ENCODE peak calls at places on chromosomes 12 and 14, in six cellular contexts. O is BE2C, Y is fibroblast of lung, E is body of pancreas, F is GM06990, G is uterus. B is an unnamed sample.

GRCh38 chr14:45038865-45039264 is 45.1 kb upstream of the PRPF39 start:
- DNase-seq in O (no peak), Y (no peak), E (no peak), F (no peak), G (no peak), B (no peak)

GRCh38 chr12:42483534-42483857 is 106.0 kb downstream of the PRICKLE1 start:
- DNase-seq in O (peak; percentile 62), Y (no peak), E (peak; percentile 40), F (peak; percentile 62), G (peak; percentile 61), B (no peak)

GRCh38 chr12:47820631-47821345 is 1.1 kb upstream of the HDAC7 start:
- DNase-seq in O (no peak), Y (peak; percentile 95), E (peak; percentile 76), F (no peak), G (peak; percentile 88), B (peak; percentile 94)

GRCh38 chr12:115756271-115756670 is 521.2 kb downstream of the MED13L start:
- DNase-seq in O (peak; percentile 10), Y (no peak), E (no peak), F (no peak), G (no peak), B (no peak)

GRCh38 chr12:130696377-130696776 is 19.7 kb downstream of the RIMBP2 start:
- DNase-seq in O (no peak), Y (no peak), E (no peak), F (no peak), G (no peak), B (no peak)

GRCh38 chr14:94407906-94408305 is 19.5 kb upstream of the SERPINA1 start:
- DNase-seq in O (no peak), Y (no peak), E (no peak), F (no peak), G (no peak), B (no peak)

GRCh38 chr12:45234134-45234865 is 18.4 kb downstream of the ANO6 start:
- DNase-seq in O (peak; percentile 44), Y (peak; percentile 96), E (peak; percentile 27), F (no peak), G (peak; percentile 58), B (peak; percentile 55)

GRCh38 chr14:41607119-41607785 is 576 bp downstream of the LRFN5 start:
- DNase-seq in O (no peak), Y (peak; percentile 61), E (peak; percentile 6), F (no peak), G (no peak), B (no peak)

GRCh38 chr12:107775093-107775721 is 703 bp downstream of the ASCL4 start:
- DNase-seq in O (peak; percentile 15), Y (no peak), E (no peak), F (no peak), G (no peak), B (no peak)

GRCh38 chr12:27575780-27576154 is 51.8 kb downstream of the PPFIBP1 start:
- DNase-seq in O (no peak), Y (no peak), E (no peak), F (no peak), G (no peak), B (no peak)

GRCh38 chr14:89207925-89208328 is 209.1 kb downstream of the FOXN3 start:
- DNase-seq in O (no peak), Y (no peak), E (no peak), F (no peak), G (no peak), B (no peak)

GRCh38 chr12:70812124-70812523 is 108.4 kb downstream of the PTPRR start:
- DNase-seq in O (no peak), Y (no peak), E (no peak), F (no peak), G (no peak), B (peak; percentile 36)

GRCh38 chr12:81800298-81801148 is 41.4 kb upstream of the PPFIA2 start:
- DNase-seq in O (no peak), Y (peak; percentile 19), E (no peak), F (no peak), G (no peak), B (no peak)

GRCh38 chr12:109347579-109347978 is at the start of gene MYO1H:
- DNase-seq in O (no peak), Y (no peak), E (no peak), F (no peak), G (no peak), B (peak; percentile 29)

GRCh38 chr14:100223332-100224171 is 15.4 kb upstream of the YY1 start:
- DNase-seq in O (no peak), Y (no peak), E (no peak), F (no peak), G (no peak), B (no peak)

GRCh38 chr12:79692860-79693605 is 2.3 kb upstream of the PAWR start:
- DNase-seq in O (no peak), Y (peak; percentile 56), E (no peak), F (no peak), G (no peak), B (no peak)

GRCh38 chr14:88835661-88836060 is 11.2 kb downstream of the TTC8 start:
- DNase-seq in O (no peak), Y (peak; percentile 55), E (no peak), F (no peak), G (no peak), B (no peak)

GRCh38 chr12:94676011-94676709 is 25.8 kb upstream of the TMCC3 start:
- DNase-seq in O (no peak), Y (no peak), E (peak; percentile 22), F (no peak), G (no peak), B (no peak)

GRCh38 chr14:21042918-21043317 is 756 bp downstream of the RNASE7 start:
- DNase-seq in O (no peak), Y (no peak), E (peak; percentile 69), F (no peak), G (no peak), B (no peak)

GRCh38 chr14:73227812-73228781 is 9.2 kb upstream of the PAPLN start:
- DNase-seq in O (peak; percentile 63), Y (peak; percentile 94), E (peak; percentile 53), F (no peak), G (peak; percentile 79), B (no peak)

GRCh38 chr12:74790958-74791357 is 253.3 kb downstream of the ATXN7L3B start:
- DNase-seq in O (no peak), Y (no peak), E (no peak), F (no peak), G (no peak), B (no peak)

GRCh38 chr12:113547157-113547556 is 75.5 kb upstream of the LHX5 start:
- DNase-seq in O (no peak), Y (no peak), E (no peak), F (no peak), G (no peak), B (no peak)

GRCh38 chr14:93322886-93323596 is 9.8 kb downstream of the BTBD7 start:
- DNase-seq in O (no peak), Y (no peak), E (no peak), F (no peak), G (no peak), B (no peak)

GRCh38 chr12:24044973-24045703 is 95.7 kb upstream of the SOX5 start:
- DNase-seq in O (no peak), Y (no peak), E (peak; percentile 32), F (no peak), G (no peak), B (peak; percentile 50)

GRCh38 chr12:10867381-10867780 is 16.7 kb downstream of the PRH1 start:
- DNase-seq in O (no peak), Y (no peak), E (no peak), F (no peak), G (no peak), B (no peak)

GRCh38 chr12:84697141-84697540 is 215.5 kb downstream of the SLC6A15 start:
- DNase-seq in O (no peak), Y (no peak), E (no peak), F (no peak), G (no peak), B (no peak)

GRCh38 chr14:64705406-64706118 is 1.3 kb downstream of the PLEKHG3 start:
- DNase-seq in O (peak; percentile 28), Y (no peak), E (peak; percentile 51), F (no peak), G (peak; percentile 53), B (no peak)

GRCh38 chr12:45729233-45730115 is at the start of gene ARID2:
- DNase-seq in O (peak; percentile 72), Y (peak; percentile 81), E (peak; percentile 77), F (peak; percentile 91), G (peak; percentile 69), B (peak; percentile 78)

GRCh38 chr14:23321572-23322547 is 603 bp downstream of the PABPN1 start:
- DNase-seq in O (peak; percentile 43), Y (peak; percentile 41), E (peak; percentile 51), F (peak; percentile 52), G (no peak), B (no peak)
- H3K36me3 ChIP-seq in O (peaks cover 25% of the 10 kb centered on the region), Y (peaks cover 13% of the 10 kb centered on the region), E (peaks cover 17% of the 10 kb centered on the region), F (peaks cover 15% of the 10 kb centered on the region), G (no peaks in the 10 kb centered on the region), B (peaks cover 2% of the 10 kb centered on the region)

DNA sequence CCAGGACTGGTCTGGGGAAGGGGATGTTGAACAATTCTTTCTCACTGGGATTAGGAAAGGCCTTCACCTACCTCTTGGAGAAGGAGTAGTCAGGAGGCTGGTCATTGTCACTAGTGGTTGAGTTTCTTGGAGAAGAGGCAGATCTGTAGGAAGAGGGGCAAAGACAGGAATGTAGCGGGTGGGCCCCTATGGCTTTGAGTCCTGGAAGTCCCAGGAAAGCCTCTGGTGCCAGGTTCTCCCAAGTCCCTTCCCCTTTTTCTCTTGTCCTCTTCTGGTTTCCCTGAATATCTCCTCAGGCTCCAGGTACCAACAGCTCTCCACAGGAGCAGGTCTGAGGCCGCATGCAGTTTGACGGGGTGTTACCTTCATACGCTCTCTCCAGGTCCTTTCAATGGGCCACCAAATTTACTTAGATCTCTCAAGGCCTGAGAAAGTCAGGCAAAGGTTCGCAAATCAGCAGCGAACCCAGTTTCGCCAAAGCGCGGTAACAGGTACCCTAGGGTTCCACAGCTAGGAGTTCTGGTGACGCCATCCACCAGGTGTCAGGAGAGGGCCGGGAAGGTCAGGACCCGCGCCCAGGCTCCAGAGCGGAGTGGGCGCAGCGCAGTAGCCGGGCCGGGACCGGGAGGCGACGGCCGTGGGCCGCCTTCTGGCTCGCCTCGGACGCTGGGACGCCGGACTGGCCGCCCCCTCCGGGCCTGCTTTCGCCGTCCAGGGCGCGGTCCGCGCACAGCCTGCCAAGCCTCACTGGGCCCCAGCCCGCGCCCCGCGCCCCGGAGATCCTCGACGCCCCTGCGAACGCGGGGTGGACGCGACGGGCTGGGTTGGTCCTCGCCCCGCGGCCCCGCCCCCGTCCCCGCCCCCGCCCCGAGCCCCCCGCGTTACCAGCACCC is 795 bp downstream of the SMAGP start:
- DNase-seq in O (peak; percentile 68), Y (peak; percentile 41), E (peak; percentile 83), F (peak; percentile 40), G (peak; percentile 21), B (peak; percentile 94)
- TF ChIP-seq CTCF in O (peak; percentile 53), Y (peak; percentile 14), E (peak; percentile 64), F (no peak), G (no peak), B (peak; percentile 83)

GRCh38 chr14:104096318-104096717 is 10.8 kb downstream of the ASPG start:
- DNase-seq in O (no peak), Y (no peak), E (no peak), F (no peak), G (no peak), B (no peak)
- H3K36me3 ChIP-seq in O (no peaks in the 10 kb centered on the region), Y (no peaks in the 10 kb centered on the region), E (no peaks in the 10 kb centered on the region), F (no peaks in the 10 kb centered on the region), G (no peaks in the 10 kb centered on the region), B (no peaks in the 10 kb centered on the region)

DNA sequence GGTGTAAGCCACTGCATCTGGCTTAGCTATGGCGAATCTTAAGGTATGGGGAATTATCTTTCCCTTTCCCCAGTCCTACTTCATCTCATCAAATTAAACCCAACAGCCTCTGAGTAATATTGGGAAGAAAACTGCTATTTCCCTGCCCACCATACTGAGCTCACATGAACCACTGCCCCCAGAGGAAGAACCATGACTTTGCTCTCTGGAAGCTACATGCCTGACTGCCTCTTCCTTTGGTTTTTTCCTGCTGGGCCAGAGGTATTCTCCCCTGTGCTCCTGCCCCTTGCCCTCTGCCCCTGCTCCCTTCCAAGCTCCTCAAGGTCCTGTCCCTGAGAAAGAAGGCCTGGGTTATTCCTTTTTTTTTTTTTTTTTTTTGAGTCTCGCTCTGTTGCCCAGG is 15.2 kb downstream of the RILPL2 start:
- DNase-seq in O (no peak), Y (no peak), E (no peak), F (no peak), G (no peak), B (no peak)
- TF ChIP-seq CTCF in O (no peak), Y (no peak), E (no peak), F (no peak), G (no peak), B (no peak)